ENCODE peak calls at places on chromosomes 5 and 9, in seven cellular contexts. S, C, R, P, T, Z and Y are unnamed samples.

GRCh38 chr5:90767710-90768109 is 209.1 kb downstream of the ADGRV1 start:
- DNase-seq in P (no peak), Z (no peak), R (no peak), C (peak), T (no peak), S (no peak), Y (no peak)

GRCh38 chr9:95726756-95727155 is 148.7 kb upstream of the ERCC6L2 start:
- DNase-seq in C (peak), Z (peak), S (no peak), R (peak), P (no peak), T (peak), Y (no peak)

GRCh38 chr9:114172981-114173833 is 17.9 kb downstream of the COL27A1 start:
- DNase-seq in S (no peak), Z (no peak), P (no peak), C (no peak), T (no peak), R (no peak), Y (no peak)

GRCh38 chr5:173327084-173327947 is 898 bp downstream of the STC2 start:
- DNase-seq in Z (peak), R (no peak), P (peak), T (peak), C (peak), S (peak), Y (no peak)

GRCh38 chr5:172695431-172696054 is 54.5 kb downstream of the NEURL1B start:
- DNase-seq in C (no peak), S (no peak), Z (peak), P (no peak), T (no peak), R (no peak), Y (no peak)

GRCh38 chr9:36867672-36868471 is 166.2 kb downstream of the PAX5 start:
- DNase-seq in P (no peak), T (no peak), S (peak), R (no peak), Z (no peak), C (no peak), Y (no peak)

GRCh38 chr5:17132444-17133083 is 84.9 kb upstream of the BASP1 start:
- DNase-seq in P (no peak), T (peak), S (no peak), Z (peak), C (peak), R (no peak), Y (no peak)

GRCh38 chr9:78261403-78262001 is 25.6 kb downstream of the CEP78 start:
- DNase-seq in S (no peak), R (no peak), C (peak), Z (peak), P (no peak), T (no peak), Y (no peak)

GRCh38 chr9:126939821-126940221 is 25.2 kb downstream of the RALGPS1 start:
- DNase-seq in R (no peak), T (no peak), C (no peak), Z (no peak), S (peak), P (no peak), Y (no peak)

GRCh38 chr9:127785023-127785932 is 556 bp upstream of the CDK9 start:
- DNase-seq in T (peak), P (peak), S (peak), R (no peak), C (peak), Z (peak), Y (peak)

GRCh38 chr5:31823477-31823876 is 184.5 kb downstream of the PDZD2 start:
- DNase-seq in S (no peak), C (no peak), Z (no peak), T (no peak), P (no peak), R (no peak), Y (no peak)

GRCh38 chr9:16616686-16617085 is 253.8 kb downstream of the BNC2 start:
- DNase-seq in Z (no peak), S (no peak), P (no peak), R (no peak), T (no peak), C (no peak), Y (no peak)

GRCh38 chr9:34554211-34555001 is 31.6 kb upstream of the ENHO start:
- DNase-seq in Z (no peak), S (no peak), C (no peak), T (no peak), R (no peak), P (no peak), Y (no peak)

GRCh38 chr5:9112520-9113291 is 433.2 kb downstream of the SEMA5A start:
- DNase-seq in S (no peak), Z (peak), T (no peak), C (peak), R (no peak), P (no peak), Y (no peak)

GRCh38 chr9:124010665-124011321 is 775 bp upstream of the LHX2 start:
- DNase-seq in P (no peak), T (peak), S (no peak), Z (no peak), C (no peak), R (no peak), Y (no peak)

GRCh38 chr5:115243412-115243811 is 19.3 kb downstream of the PGGT1B start:
- DNase-seq in R (no peak), P (no peak), S (no peak), T (no peak), Z (peak), C (peak), Y (no peak)

GRCh38 chr5:96090205-96090604 is 128.6 kb upstream of the ELL2 start:
- DNase-seq in S (no peak), T (no peak), C (no peak), R (no peak), Z (no peak), P (no peak), Y (no peak)
- TF ChIP-seq CTCF in S (no peak), T (no peak), C (no peak), R (no peak), Z (no peak), P (no peak), Y (no peak)

DNA sequence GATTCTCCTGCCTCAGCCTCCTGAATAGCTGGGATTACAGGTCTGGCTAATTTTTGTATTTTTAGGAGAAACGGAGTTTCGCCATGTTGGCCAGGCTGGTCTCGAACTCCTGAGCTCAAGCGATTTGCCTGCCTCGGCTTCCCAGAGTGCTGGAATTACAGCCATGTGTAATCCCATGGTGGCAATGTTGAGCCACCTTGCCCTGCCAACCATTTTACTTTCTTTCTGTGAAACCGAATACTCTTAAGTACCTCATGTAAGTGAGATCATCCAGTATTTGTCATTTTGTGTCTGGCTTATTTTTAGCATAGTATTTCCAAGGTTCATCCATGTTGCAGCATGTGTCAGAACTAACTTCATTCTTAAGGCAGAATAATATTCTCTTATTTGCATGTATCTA is 8.2 kb downstream of the PRRC2B start:
- DNase-seq in C (peak), S (no peak), T (no peak), R (no peak), Z (peak), P (no peak), Y (no peak)
- TF ChIP-seq CTCF in C (no peak), S (no peak), T (no peak), R (peak), Z (no peak), P (no peak), Y (no peak)

GRCh38 chr9:20406344-20406743 is 216.0 kb downstream of the MLLT3 start:
- DNase-seq in R (no peak), S (no peak), P (no peak), T (no peak), Z (no peak), C (no peak), Y (no peak)

GRCh38 chr9:20409321-20410092 is 212.8 kb downstream of the MLLT3 start:
- DNase-seq in T (no peak), Z (no peak), S (no peak), P (no peak), C (no peak), R (no peak), Y (no peak)

GRCh38 chr9:20405086-20405485 is 217.2 kb downstream of the MLLT3 start:
- DNase-seq in R (no peak), P (no peak), Z (no peak), C (no peak), S (no peak), T (no peak), Y (no peak)

GRCh38 chr9:20408513-20408912 is 213.8 kb downstream of the MLLT3 start:
- DNase-seq in T (peak), C (no peak), P (no peak), Z (no peak), R (no peak), S (no peak), Y (no peak)

GRCh38 chr9:20407013-20407412 is 215.3 kb downstream of the MLLT3 start:
- DNase-seq in T (no peak), S (no peak), C (no peak), R (no peak), P (no peak), Z (no peak), Y (no peak)
- TF ChIP-seq CTCF in T (no peak), S (no peak), C (peak), R (peak), P (no peak), Z (no peak), Y (no peak)

GRCh38 chr5:127442085-127442484 is 75.4 kb upstream of the PRRC1 start:
- DNase-seq in S (no peak), R (no peak), Z (peak), C (peak), P (no peak), T (no peak), Y (no peak)

GRCh38 chr5:127434588-127434987 is 82.9 kb upstream of the PRRC1 start:
- DNase-seq in C (no peak), Z (no peak), S (no peak), R (no peak), T (no peak), P (no peak), Y (no peak)

GRCh38 chr5:127440831-127441230 is 76.6 kb upstream of the PRRC1 start:
- DNase-seq in Z (no peak), S (no peak), T (no peak), C (no peak), R (no peak), P (no peak), Y (no peak)

DNA sequence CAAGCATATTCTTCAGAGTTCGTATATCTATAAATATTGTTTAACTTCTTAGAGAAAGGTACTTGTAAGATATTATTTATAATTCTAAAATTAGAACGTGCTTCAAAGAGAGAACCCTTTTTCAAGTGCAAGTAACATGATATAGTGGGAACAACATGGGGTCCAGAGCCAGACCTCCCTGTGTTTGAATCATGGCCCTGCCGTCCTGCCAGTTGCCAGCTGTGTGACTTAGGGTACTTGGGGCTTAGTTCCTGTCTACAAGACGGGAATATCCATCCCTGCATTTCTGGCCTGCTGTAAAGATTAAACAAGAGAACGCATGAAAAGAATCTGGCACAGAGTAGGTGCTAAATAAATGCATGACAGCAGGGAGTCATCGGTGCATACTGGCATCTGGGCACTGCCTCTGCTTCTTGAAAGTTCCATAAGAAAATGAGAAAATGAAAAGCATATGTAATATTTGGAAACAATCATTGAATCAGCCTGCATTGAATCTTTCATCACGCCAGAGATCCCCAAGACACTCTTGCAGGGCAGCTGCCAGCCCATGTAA is 77.8 kb upstream of the PRRC1 start:
- DNase-seq in T (no peak), S (no peak), C (no peak), Z (no peak), R (no peak), P (no peak), Y (no peak)
- TF ChIP-seq CTCF in T (no peak), S (no peak), C (no peak), Z (no peak), R (no peak), P (no peak), Y (no peak)

DNA sequence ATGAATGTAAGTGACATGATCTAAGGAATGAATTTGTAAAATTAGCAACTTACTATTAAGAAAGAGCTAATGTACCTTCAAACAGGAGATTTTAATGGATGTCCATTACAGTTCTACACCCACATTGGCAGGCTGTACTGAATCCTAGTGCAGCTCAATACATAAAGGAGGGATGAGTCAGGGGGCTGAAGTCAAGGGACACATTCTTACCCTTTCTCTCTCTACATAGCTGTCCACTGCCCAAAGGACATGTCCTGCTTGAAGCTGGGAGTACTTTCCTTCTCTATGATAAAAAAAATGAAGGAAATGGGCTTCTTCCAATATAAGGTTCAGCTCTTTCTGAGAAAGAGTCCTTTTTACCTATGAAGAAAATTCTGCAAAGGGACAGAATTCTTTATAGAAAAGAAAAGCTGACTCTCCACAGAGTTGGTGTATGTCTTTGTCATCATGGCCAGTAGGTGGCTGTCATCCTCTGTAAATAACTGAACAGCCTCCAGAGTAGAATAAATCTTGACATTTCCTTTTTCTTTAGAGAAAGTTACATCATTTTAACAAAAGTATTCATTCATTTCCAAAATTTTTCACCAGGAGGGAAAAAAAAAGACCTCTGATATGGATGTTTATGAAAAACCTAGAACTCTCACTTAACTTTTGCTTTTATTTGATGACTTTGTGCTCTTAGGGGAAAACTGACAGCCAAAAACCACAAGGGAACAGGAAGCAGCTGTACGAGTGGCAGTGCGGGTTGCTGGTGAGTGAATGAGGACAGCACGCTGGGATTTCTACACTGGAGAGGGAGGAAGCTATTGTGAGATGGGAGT is 13.1 kb upstream of the IFNA14 start:
- DNase-seq in P (peak), S (peak), Z (peak), C (peak), R (no peak), T (peak), Y (no peak)
- TF ChIP-seq CTCF in P (no peak), S (no peak), Z (peak), C (peak), R (peak), T (peak), Y (no peak)

GRCh38 chr5:159992566-159992965 is 16.4 kb upstream of the TTC1 start:
- DNase-seq in R (no peak), P (no peak), C (no peak), Z (no peak), T (no peak), S (no peak), Y (no peak)

GRCh38 chr5:159987031-159987674 is 21.8 kb upstream of the TTC1 start:
- DNase-seq in P (peak), R (no peak), C (peak), T (peak), Z (peak), S (peak), Y (peak)

GRCh38 chr5:159993194-159993593 is 15.7 kb upstream of the TTC1 start:
- DNase-seq in C (no peak), Z (no peak), S (no peak), R (no peak), P (no peak), T (no peak), Y (no peak)

GRCh38 chr5:159995841-159996240 is 13.1 kb upstream of the TTC1 start:
- DNase-seq in P (no peak), S (no peak), R (no peak), T (no peak), Z (no peak), C (no peak), Y (no peak)

GRCh38 chr5:159990506-159990905 is 18.4 kb upstream of the TTC1 start:
- DNase-seq in T (no peak), C (peak), P (no peak), Z (peak), R (no peak), S (no peak), Y (no peak)
- TF ChIP-seq CTCF in T (no peak), C (peak), P (no peak), Z (peak), R (no peak), S (no peak), Y (no peak)

GRCh38 chr5:107949688-107950341 is 279.1 kb upstream of the EFNA5 start:
- DNase-seq in R (no peak), C (no peak), T (no peak), Z (no peak), S (no peak), P (no peak), Y (no peak)

GRCh38 chr5:107952450-107952849 is 281.7 kb upstream of the EFNA5 start:
- DNase-seq in Z (no peak), P (no peak), C (no peak), T (no peak), S (no peak), R (no peak), Y (no peak)

GRCh38 chr5:107954254-107954653 is 283.5 kb upstream of the EFNA5 start:
- DNase-seq in R (no peak), P (no peak), S (no peak), Z (no peak), T (no peak), C (no peak), Y (no peak)

GRCh38 chr5:107950774-107951173 is 280.0 kb upstream of the EFNA5 start:
- DNase-seq in R (no peak), S (no peak), C (no peak), Z (no peak), P (no peak), T (no peak), Y (no peak)

GRCh38 chr5:107951322-107951721 is 280.6 kb upstream of the EFNA5 start:
- DNase-seq in P (no peak), R (no peak), T (no peak), S (no peak), C (no peak), Z (no peak), Y (no peak)
- TF ChIP-seq CTCF in P (no peak), R (no peak), T (no peak), S (no peak), C (no peak), Z (no peak), Y (no peak)

GRCh38 chr5:127369772-127370171 is 79.2 kb downstream of the MEGF10 start:
- DNase-seq in R (no peak), Z (no peak), T (no peak), S (no peak), C (no peak), P (no peak), Y (no peak)

GRCh38 chr5:127375124-127375523 is 84.5 kb downstream of the MEGF10 start:
- DNase-seq in Z (no peak), C (no peak), S (no peak), T (no peak), R (no peak), P (no peak), Y (no peak)

GRCh38 chr5:127367912-127368468 is 77.4 kb downstream of the MEGF10 start:
- DNase-seq in P (no peak), S (no peak), R (no peak), T (no peak), Z (no peak), C (peak), Y (no peak)

DNA sequence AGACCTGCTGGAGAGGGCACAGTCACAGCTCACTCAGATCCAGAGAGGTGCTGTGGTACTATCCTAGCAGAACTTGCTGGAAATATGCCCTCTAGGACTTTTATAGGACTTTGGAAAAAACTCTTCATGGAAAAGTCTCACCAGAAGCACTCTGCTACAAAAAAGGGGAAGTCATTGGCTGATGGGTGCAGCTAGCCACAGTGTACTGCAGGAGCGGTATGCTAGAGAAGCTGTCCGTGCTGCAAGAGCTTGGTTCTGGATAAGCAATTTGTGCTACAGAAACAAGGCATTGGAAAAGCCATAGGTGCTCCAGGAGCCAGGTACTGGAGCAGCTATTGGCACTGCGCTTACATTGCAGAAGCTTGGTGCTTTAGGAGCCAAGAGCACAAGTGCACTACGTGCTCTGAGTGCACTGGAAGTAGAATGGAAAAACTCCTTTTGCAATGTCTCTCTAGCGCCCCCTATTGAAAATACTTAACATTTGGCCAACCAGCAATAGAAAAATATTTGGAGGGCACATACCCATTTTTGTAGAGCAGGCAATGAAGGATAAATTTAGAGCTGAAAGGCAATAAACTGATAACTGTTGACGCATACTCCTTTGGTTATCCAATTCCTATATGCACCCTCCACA is 83.4 kb downstream of the MEGF10 start:
- DNase-seq in Z (no peak), C (no peak), R (no peak), T (peak), P (no peak), S (no peak), Y (no peak)
- TF ChIP-seq CTCF in Z (peak), C (peak), R (peak), T (peak), P (no peak), S (no peak), Y (no peak)

GRCh38 chr5:28014779-28015178 is 976.4 kb upstream of the CDH9 start:
- DNase-seq in S (no peak), R (no peak), C (peak), T (no peak), P (no peak), Z (peak), Y (no peak)
- TF ChIP-seq CTCF in S (no peak), R (peak), C (no peak), T (peak), P (no peak), Z (peak), Y (no peak)